ENCODE peak calls at places on chromosomes 4 and X, in ten cellular contexts. One of them, this sample, is unnamed.

GRCh38 chr4:177190995-177191568 is 118.6 kb upstream of the NEIL3 start:
- DNase-seq in CD8-positive, alpha-beta memory T cell: no peak
- DNase-seq in GM23248: peak; percentile 47
- DNase-seq in GM13977: no peak
- DNase-seq in COR-L47: no peak
- DNase-seq in NK-92 treated with Interleukin-12 subunit alpha and Interleukin-12 subunit beta, amount 100 ng/mL, for 24 hours: no peak
- DNase-seq in EL: peak; percentile 45
- DNase-seq in NCI-H1092: no peak
- DNase-seq in NCI-H1105: no peak
- DNase-seq in GM20000: no peak
- DNase-seq in this sample: no peak

GRCh38 chrX:119477812-119478232 is 9.6 kb downstream of the SLC25A5 start:
- DNase-seq in GM20000: peak; percentile 4
- DNase-seq in CD8-positive, alpha-beta memory T cell: no peak
- DNase-seq in EL: peak; percentile 76
- DNase-seq in GM23248: peak; percentile 87
- DNase-seq in NCI-H1105: no peak
- DNase-seq in COR-L47: no peak
- DNase-seq in GM13977: no peak
- DNase-seq in NK-92 treated with Interleukin-12 subunit alpha and Interleukin-12 subunit beta, amount 100 ng/mL, for 24 hours: no peak
- DNase-seq in NCI-H1092: no peak
- DNase-seq in this sample: peak; percentile 58

GRCh38 chr4:47482326-47482725 is 2.7 kb upstream of the ATP10D start:
- DNase-seq in NCI-H1105: no peak
- DNase-seq in GM23248: peak; percentile 82
- DNase-seq in NCI-H1092: no peak
- DNase-seq in GM13977: no peak
- DNase-seq in NK-92 treated with Interleukin-12 subunit alpha and Interleukin-12 subunit beta, amount 100 ng/mL, for 24 hours: no peak
- DNase-seq in CD8-positive, alpha-beta memory T cell: no peak
- DNase-seq in EL: peak; percentile 65
- DNase-seq in GM20000: no peak
- DNase-seq in COR-L47: no peak
- DNase-seq in this sample: no peak

GRCh38 chr4:63123441-63123840 is 1285.8 kb downstream of the TECRL start:
- DNase-seq in GM13977: no peak
- DNase-seq in EL: no peak
- DNase-seq in NCI-H1105: no peak
- DNase-seq in GM20000: no peak
- DNase-seq in CD8-positive, alpha-beta memory T cell: no peak
- DNase-seq in COR-L47: no peak
- DNase-seq in GM23248: no peak
- DNase-seq in NK-92 treated with Interleukin-12 subunit alpha and Interleukin-12 subunit beta, amount 100 ng/mL, for 24 hours: no peak
- DNase-seq in NCI-H1092: no peak
- DNase-seq in this sample: no peak

GRCh38 chr4:68218044-68218443 is 27.4 kb downstream of the TMPRSS11B start:
- DNase-seq in COR-L47: no peak
- DNase-seq in NK-92 treated with Interleukin-12 subunit alpha and Interleukin-12 subunit beta, amount 100 ng/mL, for 24 hours: no peak
- DNase-seq in CD8-positive, alpha-beta memory T cell: no peak
- DNase-seq in GM13977: no peak
- DNase-seq in GM23248: peak; percentile 33
- DNase-seq in NCI-H1092: no peak
- DNase-seq in GM20000: no peak
- DNase-seq in NCI-H1105: no peak
- DNase-seq in EL: peak; percentile 3
- DNase-seq in this sample: no peak

GRCh38 chrX:130030826-130031225 is 48.4 kb downstream of the BCORL1 start:
- DNase-seq in GM23248: no peak
- DNase-seq in COR-L47: no peak
- DNase-seq in EL: no peak
- DNase-seq in NCI-H1105: no peak
- DNase-seq in CD8-positive, alpha-beta memory T cell: no peak
- DNase-seq in GM13977: no peak
- DNase-seq in NCI-H1092: no peak
- DNase-seq in GM20000: no peak
- DNase-seq in NK-92 treated with Interleukin-12 subunit alpha and Interleukin-12 subunit beta, amount 100 ng/mL, for 24 hours: no peak
- DNase-seq in this sample: no peak

GRCh38 chr4:135354876-135355275 is 1153.3 kb upstream of the PABPC4L start:
- DNase-seq in GM20000: no peak
- DNase-seq in NK-92 treated with Interleukin-12 subunit alpha and Interleukin-12 subunit beta, amount 100 ng/mL, for 24 hours: no peak
- DNase-seq in GM23248: no peak
- DNase-seq in COR-L47: no peak
- DNase-seq in GM13977: no peak
- DNase-seq in EL: peak; percentile 3
- DNase-seq in NCI-H1092: no peak
- DNase-seq in CD8-positive, alpha-beta memory T cell: no peak
- DNase-seq in NCI-H1105: no peak
- DNase-seq in this sample: no peak

GRCh38 chr4:184534511-184535391 is 60.4 kb upstream of the IRF2 start:
- DNase-seq in CD8-positive, alpha-beta memory T cell: no peak
- DNase-seq in COR-L47: no peak
- DNase-seq in NK-92 treated with Interleukin-12 subunit alpha and Interleukin-12 subunit beta, amount 100 ng/mL, for 24 hours: no peak
- DNase-seq in EL: peak; percentile 69
- DNase-seq in NCI-H1092: no peak
- DNase-seq in GM20000: peak; percentile 60
- DNase-seq in GM13977: peak; percentile 69
- DNase-seq in GM23248: peak; percentile 86
- DNase-seq in NCI-H1105: no peak
- DNase-seq in this sample: no peak

GRCh38 chr4:825063-825968 is 613 bp downstream of the CPLX1 start:
- DNase-seq in COR-L47: no peak
- DNase-seq in GM20000: peak; percentile 88
- DNase-seq in CD8-positive, alpha-beta memory T cell: peak; percentile 25
- DNase-seq in GM23248: peak; percentile 43
- DNase-seq in NCI-H1105: no peak
- DNase-seq in NK-92 treated with Interleukin-12 subunit alpha and Interleukin-12 subunit beta, amount 100 ng/mL, for 24 hours: no peak
- DNase-seq in EL: peak; percentile 19
- DNase-seq in NCI-H1092: no peak
- DNase-seq in GM13977: peak; percentile 79
- DNase-seq in this sample: no peak

GRCh38 chr4:42277291-42277690 is 120.0 kb upstream of the SHISA3 start:
- DNase-seq in GM13977: no peak
- DNase-seq in GM20000: no peak
- DNase-seq in EL: no peak
- DNase-seq in GM23248: no peak
- DNase-seq in NK-92 treated with Interleukin-12 subunit alpha and Interleukin-12 subunit beta, amount 100 ng/mL, for 24 hours: no peak
- DNase-seq in NCI-H1105: no peak
- DNase-seq in NCI-H1092: no peak
- DNase-seq in CD8-positive, alpha-beta memory T cell: no peak
- DNase-seq in COR-L47: no peak
- DNase-seq in this sample: no peak

GRCh38 chr4:8248091-8248490 is 21.5 kb upstream of the HTRA3 start:
- DNase-seq in GM23248: no peak
- DNase-seq in COR-L47: no peak
- DNase-seq in NK-92 treated with Interleukin-12 subunit alpha and Interleukin-12 subunit beta, amount 100 ng/mL, for 24 hours: no peak
- DNase-seq in NCI-H1105: no peak
- DNase-seq in CD8-positive, alpha-beta memory T cell: no peak
- DNase-seq in NCI-H1092: no peak
- DNase-seq in GM20000: no peak
- DNase-seq in GM13977: no peak
- DNase-seq in EL: no peak
- DNase-seq in this sample: no peak

This sample was measured in Calu3.